ENCODE peak calls at places on chromosomes 4 and X, in ten cellular contexts. One of them, this sample, is unnamed.

GRCh38 chr4:159723341-159724048 is 620.6 kb downstream of the RAPGEF2 start:
- DNase-seq in GM23338: no peak
- DNase-seq in tibial artery: no peak
- DNase-seq in substantia nigra: no peak
- DNase-seq in left lung: no peak
- DNase-seq in fibroblast of lung: peak
- DNase-seq in mesendoderm: no peak
- DNase-seq in caudate nucleus: no peak
- DNase-seq in HCT116: no peak
- DNase-seq in tibial nerve: no peak
- DNase-seq in this sample: no peak

GRCh38 chr4:188619456-188620149 is 480.4 kb downstream of the TRIML1 start:
- DNase-seq in GM23338: peak
- DNase-seq in tibial artery: no peak
- DNase-seq in substantia nigra: no peak
- DNase-seq in left lung: no peak
- DNase-seq in fibroblast of lung: no peak
- DNase-seq in mesendoderm: peak
- DNase-seq in caudate nucleus: no peak
- DNase-seq in HCT116: no peak
- DNase-seq in tibial nerve: no peak
- DNase-seq in this sample: no peak

GRCh38 chr4:138090145-138090917 is 151.8 kb downstream of the SLC7A11 start:
- DNase-seq in GM23338: peak
- DNase-seq in tibial artery: no peak
- DNase-seq in substantia nigra: no peak
- DNase-seq in left lung: no peak
- DNase-seq in fibroblast of lung: peak
- DNase-seq in mesendoderm: peak
- DNase-seq in caudate nucleus: no peak
- DNase-seq in HCT116: peak
- DNase-seq in tibial nerve: peak
- DNase-seq in this sample: no peak

GRCh38 chrX:72126048-72126415 is 5.7 kb downstream of the RTL5 start:
- DNase-seq in GM23338: no peak
- DNase-seq in tibial artery: no peak
- DNase-seq in substantia nigra: no peak
- DNase-seq in left lung: no peak
- DNase-seq in fibroblast of lung: no peak
- DNase-seq in mesendoderm: no peak
- DNase-seq in caudate nucleus: no peak
- DNase-seq in HCT116: no peak
- DNase-seq in tibial nerve: no peak
- DNase-seq in this sample: no peak

GRCh38 chrX:8520791-8521190 is 56.2 kb downstream of the VCX3B start:
- DNase-seq in GM23338: no peak
- DNase-seq in tibial artery: no peak
- DNase-seq in substantia nigra: no peak
- DNase-seq in left lung: no peak
- DNase-seq in fibroblast of lung: peak
- DNase-seq in mesendoderm: no peak
- DNase-seq in caudate nucleus: no peak
- DNase-seq in HCT116: no peak
- DNase-seq in tibial nerve: no peak
- DNase-seq in this sample: no peak

GRCh38 chrX:45421806-45422205 is 221.1 kb upstream of the DIPK2B start:
- DNase-seq in GM23338: no peak
- DNase-seq in tibial artery: no peak
- DNase-seq in substantia nigra: no peak
- DNase-seq in left lung: no peak
- DNase-seq in fibroblast of lung: no peak
- DNase-seq in mesendoderm: no peak
- DNase-seq in caudate nucleus: no peak
- DNase-seq in HCT116: no peak
- DNase-seq in tibial nerve: no peak
- DNase-seq in this sample: no peak

GRCh38 chrX:5632061-5632614 is 596.5 kb downstream of the NLGN4X start:
- DNase-seq in GM23338: peak
- DNase-seq in tibial artery: no peak
- DNase-seq in substantia nigra: no peak
- DNase-seq in left lung: no peak
- DNase-seq in fibroblast of lung: no peak
- DNase-seq in mesendoderm: peak
- DNase-seq in caudate nucleus: no peak
- DNase-seq in HCT116: no peak
- DNase-seq in tibial nerve: no peak
- DNase-seq in this sample: no peak

GRCh38 chr4:168630445-168631187 is 133.8 kb downstream of the PALLD start:
- DNase-seq in GM23338: no peak
- DNase-seq in tibial artery: no peak
- DNase-seq in substantia nigra: no peak
- DNase-seq in left lung: no peak
- DNase-seq in fibroblast of lung: peak
- DNase-seq in mesendoderm: no peak
- DNase-seq in caudate nucleus: no peak
- DNase-seq in HCT116: no peak
- DNase-seq in tibial nerve: no peak
- DNase-seq in this sample: no peak

GRCh38 chr4:154489558-154490260 is 1.9 kb downstream of the DCHS2 start:
- DNase-seq in GM23338: no peak
- DNase-seq in tibial artery: no peak
- DNase-seq in substantia nigra: no peak
- DNase-seq in left lung: no peak
- DNase-seq in fibroblast of lung: no peak
- DNase-seq in mesendoderm: no peak
- DNase-seq in caudate nucleus: no peak
- DNase-seq in HCT116: no peak
- DNase-seq in tibial nerve: no peak
- DNase-seq in this sample: no peak

GRCh38 chr4:167021545-167022155 is 212.6 kb downstream of the SPOCK3 start:
- DNase-seq in GM23338: peak
- DNase-seq in tibial artery: peak
- DNase-seq in substantia nigra: peak
- DNase-seq in left lung: peak
- DNase-seq in fibroblast of lung: peak
- DNase-seq in mesendoderm: peak
- DNase-seq in caudate nucleus: no peak
- DNase-seq in HCT116: peak
- DNase-seq in tibial nerve: peak
- DNase-seq in this sample: peak

GRCh38 chrX:101904996-101905395 is 26.8 kb downstream of the ZMAT1 start:
- DNase-seq in GM23338: no peak
- DNase-seq in tibial artery: no peak
- DNase-seq in substantia nigra: no peak
- DNase-seq in left lung: no peak
- DNase-seq in fibroblast of lung: no peak
- DNase-seq in mesendoderm: no peak
- DNase-seq in caudate nucleus: no peak
- DNase-seq in HCT116: no peak
- DNase-seq in tibial nerve: no peak
- DNase-seq in this sample: no peak

DNA sequence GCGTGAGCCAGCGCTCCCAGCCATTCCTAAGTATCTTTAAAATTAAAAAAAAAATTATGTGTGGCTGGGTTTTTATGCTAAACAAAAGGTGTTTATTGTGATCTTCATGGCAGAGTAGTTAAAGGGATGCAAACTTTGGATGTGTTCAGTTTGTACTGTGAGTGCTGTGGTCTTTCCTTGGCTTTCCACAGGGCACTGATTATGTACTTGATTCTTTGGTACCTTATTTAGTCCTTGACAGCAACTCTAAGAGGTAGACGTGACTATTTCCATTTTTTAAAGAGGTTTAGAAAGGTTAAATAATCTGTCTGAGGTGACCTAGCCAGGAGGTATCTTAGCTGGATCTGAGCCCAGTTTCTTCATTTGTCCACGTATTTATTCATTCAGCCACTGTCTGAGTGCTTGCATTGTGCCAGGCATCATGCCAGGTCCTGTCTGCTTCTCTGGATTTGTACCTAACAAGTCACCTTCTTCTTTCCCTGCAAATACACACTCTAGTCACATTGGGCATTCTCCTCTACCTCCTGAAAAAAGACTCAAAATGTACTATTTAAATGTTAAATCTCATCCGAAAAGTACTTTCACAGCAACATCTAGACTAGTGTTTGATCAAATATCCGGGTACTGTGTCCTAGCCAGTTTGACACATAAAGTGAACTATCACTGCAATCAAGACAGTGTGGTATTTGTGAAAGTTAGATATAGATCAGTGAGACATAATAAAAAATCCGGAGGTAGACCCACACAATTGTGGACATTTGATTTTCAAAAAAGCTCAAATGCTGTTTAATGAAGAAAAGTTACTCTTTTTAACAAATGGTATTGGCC is 31.5 kb downstream of the WWC2 start:
- DNase-seq in GM23338: no peak
- DNase-seq in tibial artery: no peak
- DNase-seq in substantia nigra: no peak
- DNase-seq in left lung: peak
- DNase-seq in fibroblast of lung: peak
- DNase-seq in mesendoderm: no peak
- DNase-seq in caudate nucleus: no peak
- DNase-seq in HCT116: no peak
- DNase-seq in tibial nerve: no peak
- DNase-seq in this sample: no peak
- H3K27ac ChIP-seq in GM23338: peak
- H3K27ac ChIP-seq in tibial artery: no peak
- H3K27ac ChIP-seq in substantia nigra: no peak
- H3K27ac ChIP-seq in left lung: no peak
- H3K27ac ChIP-seq in fibroblast of lung: no peak
- H3K27ac ChIP-seq in mesendoderm: no peak
- H3K27ac ChIP-seq in caudate nucleus: no peak
- H3K27ac ChIP-seq in HCT116: no peak
- H3K27ac ChIP-seq in tibial nerve: no peak
- H3K27ac ChIP-seq in this sample: no peak

DNA sequence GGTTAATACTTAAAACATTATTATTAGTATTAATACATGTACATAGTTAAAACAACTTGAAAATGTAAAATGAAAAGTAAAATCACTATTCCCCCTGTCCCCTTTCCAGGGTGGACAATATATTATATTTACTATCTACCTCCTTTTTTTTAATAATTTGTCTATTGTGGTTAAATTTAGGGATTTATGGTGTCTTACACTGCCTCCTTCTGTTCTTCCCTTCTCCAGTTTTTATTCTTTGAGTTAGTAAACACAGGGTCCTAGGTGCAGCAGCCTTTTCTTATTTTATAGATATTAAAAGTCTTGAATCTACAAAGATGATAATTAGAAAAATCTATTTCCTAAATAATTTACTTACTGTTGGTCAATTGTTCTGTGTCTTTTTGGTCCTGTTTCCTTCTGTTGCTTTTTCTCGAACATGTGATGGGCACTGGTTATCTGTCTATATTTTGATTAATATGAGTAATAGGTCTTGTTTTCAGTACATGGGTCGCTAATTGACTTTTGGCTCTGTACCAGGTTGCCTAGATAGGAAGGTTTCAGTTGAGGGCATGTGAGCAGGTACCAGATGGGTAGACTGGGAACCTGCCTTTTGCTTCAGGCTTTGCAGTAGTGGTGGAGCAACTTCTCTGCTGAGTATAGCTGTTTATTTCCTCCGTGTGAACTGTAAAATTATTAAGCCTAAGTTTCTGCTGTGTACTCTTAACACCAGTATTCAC is 1.1 kb downstream of the NUDT9 start:
- DNase-seq in GM23338: no peak
- DNase-seq in tibial artery: no peak
- DNase-seq in substantia nigra: no peak
- DNase-seq in left lung: no peak
- DNase-seq in fibroblast of lung: no peak
- DNase-seq in mesendoderm: no peak
- DNase-seq in caudate nucleus: no peak
- DNase-seq in HCT116: no peak
- DNase-seq in tibial nerve: no peak
- DNase-seq in this sample: no peak
- H3K27ac ChIP-seq in GM23338: no peak
- H3K27ac ChIP-seq in tibial artery: peak
- H3K27ac ChIP-seq in substantia nigra: no peak
- H3K27ac ChIP-seq in left lung: peak
- H3K27ac ChIP-seq in fibroblast of lung: peak
- H3K27ac ChIP-seq in mesendoderm: no peak
- H3K27ac ChIP-seq in caudate nucleus: no peak
- H3K27ac ChIP-seq in HCT116: peak
- H3K27ac ChIP-seq in tibial nerve: peak
- H3K27ac ChIP-seq in this sample: no peak

DNA sequence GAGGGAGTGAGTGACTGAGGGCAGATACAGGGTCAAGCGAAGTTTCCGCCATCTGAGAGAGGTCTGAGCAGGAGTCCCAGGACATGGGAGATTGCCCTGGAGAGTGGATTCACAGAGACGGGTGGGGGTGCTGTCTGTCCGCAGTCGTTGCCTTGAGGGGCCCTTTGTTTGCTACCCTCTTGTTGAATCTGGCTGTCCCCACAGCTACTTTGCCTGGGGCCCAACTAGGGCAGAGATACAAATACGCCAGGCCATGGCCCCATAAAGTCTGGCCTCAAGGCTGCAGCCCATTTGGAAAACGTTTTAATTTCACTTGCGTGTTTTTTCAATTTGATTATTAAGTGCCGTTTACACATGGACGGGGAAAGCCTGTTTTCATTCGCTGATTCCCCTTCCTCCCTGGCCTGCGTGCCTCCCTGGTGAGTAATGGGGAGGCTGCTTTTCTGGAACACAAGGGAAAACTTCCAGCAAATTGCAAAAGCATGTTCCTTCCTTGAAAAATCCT is 134.4 kb downstream of the SMIM20 start:
- DNase-seq in GM23338: no peak
- DNase-seq in tibial artery: peak
- DNase-seq in substantia nigra: no peak
- DNase-seq in left lung: peak
- DNase-seq in fibroblast of lung: peak
- DNase-seq in mesendoderm: no peak
- DNase-seq in caudate nucleus: no peak
- DNase-seq in HCT116: no peak
- DNase-seq in tibial nerve: peak
- DNase-seq in this sample: no peak
- H3K27ac ChIP-seq in GM23338: no peak
- H3K27ac ChIP-seq in tibial artery: peak
- H3K27ac ChIP-seq in substantia nigra: no peak
- H3K27ac ChIP-seq in left lung: peak
- H3K27ac ChIP-seq in fibroblast of lung: peak
- H3K27ac ChIP-seq in mesendoderm: no peak
- H3K27ac ChIP-seq in caudate nucleus: no peak
- H3K27ac ChIP-seq in HCT116: no peak
- H3K27ac ChIP-seq in tibial nerve: peak
- H3K27ac ChIP-seq in this sample: no peak

DNA sequence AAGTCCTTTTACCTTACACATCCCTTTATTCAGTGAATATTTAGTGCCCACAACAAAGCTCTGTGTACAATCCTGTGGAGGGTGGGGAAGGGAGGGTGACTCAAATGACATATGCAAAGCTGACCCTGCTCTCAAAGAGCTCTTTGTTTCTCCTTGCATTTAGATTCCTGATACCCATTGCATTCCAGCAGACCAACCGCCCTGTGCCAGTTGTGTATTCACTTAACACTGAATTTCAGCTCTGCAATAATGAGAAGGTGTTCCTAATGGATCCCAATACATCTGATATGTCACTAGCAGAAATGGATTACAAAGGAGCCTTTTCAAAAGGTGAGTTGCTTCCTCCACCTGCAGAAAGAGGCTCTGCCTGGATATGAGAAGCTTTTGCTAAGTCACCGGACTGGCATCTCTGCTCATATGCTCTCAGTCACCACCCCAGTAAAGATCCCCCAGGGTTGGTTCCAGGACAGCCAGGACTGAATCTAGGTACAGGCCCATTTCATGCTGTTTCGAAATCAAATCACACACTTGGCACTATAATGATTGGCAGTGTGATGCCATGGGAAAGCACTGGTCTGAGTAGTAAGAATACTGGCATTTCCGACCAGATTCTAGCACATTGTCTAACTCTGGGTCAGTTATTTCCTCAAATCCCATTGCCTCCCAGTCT is 17.1 kb upstream of the ANXA3 start:
- DNase-seq in GM23338: no peak
- DNase-seq in tibial artery: no peak
- DNase-seq in substantia nigra: no peak
- DNase-seq in left lung: no peak
- DNase-seq in fibroblast of lung: peak
- DNase-seq in mesendoderm: no peak
- DNase-seq in caudate nucleus: no peak
- DNase-seq in HCT116: peak
- DNase-seq in tibial nerve: no peak
- DNase-seq in this sample: no peak
- H3K27ac ChIP-seq in GM23338: no peak
- H3K27ac ChIP-seq in tibial artery: no peak
- H3K27ac ChIP-seq in substantia nigra: no peak
- H3K27ac ChIP-seq in left lung: peak
- H3K27ac ChIP-seq in fibroblast of lung: no peak
- H3K27ac ChIP-seq in mesendoderm: no peak
- H3K27ac ChIP-seq in caudate nucleus: no peak
- H3K27ac ChIP-seq in HCT116: peak
- H3K27ac ChIP-seq in tibial nerve: peak
- H3K27ac ChIP-seq in this sample: no peak